ENCODE peak calls at places on chromosomes 1 and 21, in six cellular contexts. C, F, V, L, U and R are unnamed samples. For H3K9me3, the result is how much of the 10 kb centered on the place peaks cover.

GRCh38 chr1:228795578-228795977 is 60.3 kb downstream of the RHOU start:
- DNase-seq in C (no peak), F (no peak), V (no peak), L (no peak), U (no peak), R (no peak)

GRCh38 chr1:231993968-231994455 is 367.4 kb downstream of the DISC1 start:
- DNase-seq in C (no peak), F (no peak), V (no peak), L (no peak), U (no peak), R (no peak)

GRCh38 chr21:31218830-31219608 is 125.0 kb downstream of the TIAM1 start:
- DNase-seq in C (no peak), F (peak), V (no peak), L (peak), U (no peak), R (peak)

GRCh38 chr1:50329332-50329932 is 93.8 kb downstream of the DMRTA2 start:
- DNase-seq in C (peak), F (no peak), V (no peak), L (no peak), U (peak), R (no peak)

GRCh38 chr1:29920316-29920715 is 684.0 kb downstream of the PTPRU start:
- DNase-seq in C (no peak), F (no peak), V (no peak), L (no peak), U (no peak), R (no peak)

GRCh38 chr1:117655220-117655577 is 49.4 kb downstream of the TENT5C start:
- DNase-seq in C (peak), F (peak), V (peak), L (peak), U (no peak), R (no peak)

GRCh38 chr1:239816090-239816812 is 275.4 kb upstream of the FMN2 start:
- DNase-seq in C (peak), F (peak), V (peak), L (no peak), U (no peak), R (no peak)

GRCh38 chr1:51661081-51661518 is 44.2 kb downstream of the OSBPL9 start:
- DNase-seq in C (no peak), F (peak), V (peak), L (no peak), U (no peak), R (no peak)

GRCh38 chr1:215793210-215793609 is 226.1 kb downstream of the KCTD3 start:
- DNase-seq in C (no peak), F (peak), V (no peak), L (no peak), U (no peak), R (no peak)

GRCh38 chr1:196407358-196408041 is 200.7 kb downstream of the KCNT2 start:
- DNase-seq in C (no peak), F (peak), V (peak), L (no peak), U (no peak), R (no peak)

GRCh38 chr1:81802601-81803422 is 2.1 kb downstream of the ADGRL2 start:
- DNase-seq in C (peak), F (peak), V (peak), L (peak), U (peak), R (no peak)

GRCh38 chr1:53175302-53175913 is 21.2 kb upstream of the CPT2 start:
- DNase-seq in C (peak), F (peak), V (no peak), L (no peak), U (no peak), R (no peak)

GRCh38 chr1:40308036-40308727 is 8.9 kb downstream of the COL9A2 start:
- DNase-seq in C (no peak), F (no peak), V (no peak), L (peak), U (no peak), R (no peak)

GRCh38 chr1:66599346-66599745 is 65.4 kb downstream of the SGIP1 start:
- DNase-seq in C (no peak), F (no peak), V (no peak), L (no peak), U (no peak), R (no peak)

GRCh38 chr1:244651956-244652698 is 799 bp upstream of the DESI2 start:
- DNase-seq in C (no peak), F (peak), V (no peak), L (no peak), U (no peak), R (no peak)

GRCh38 chr1:15696956-15697521 is 12.9 kb downstream of the PLEKHM2 start:
- DNase-seq in C (no peak), F (no peak), V (no peak), L (no peak), U (no peak), R (no peak)

GRCh38 chr1:2611034-2611501 is 21.7 kb downstream of the MMEL1 start:
- DNase-seq in C (peak), F (no peak), V (no peak), L (no peak), U (peak), R (no peak)

GRCh38 chr1:110455151-110455550 is 4.2 kb downstream of the PROK1 start:
- DNase-seq in C (no peak), F (no peak), V (no peak), L (no peak), U (no peak), R (no peak)

GRCh38 chr1:117427297-117427696 is 60.0 kb downstream of the MAN1A2 start:
- DNase-seq in C (no peak), F (no peak), V (no peak), L (no peak), U (no peak), R (no peak)

GRCh38 chr1:201904579-201904978 is 15.9 kb downstream of the SHISA4 start:
- DNase-seq in C (no peak), F (peak), V (no peak), L (no peak), U (no peak), R (no peak)

GRCh38 chr1:35555212-35555584 is 2.0 kb downstream of the KIAA0319L start:
- DNase-seq in C (no peak), F (peak), V (no peak), L (no peak), U (no peak), R (no peak)
- H3K4me3 ChIP-seq in C (no peak), F (no peak), V (no peak), L (no peak), U (no peak), R (no peak)

DNA sequence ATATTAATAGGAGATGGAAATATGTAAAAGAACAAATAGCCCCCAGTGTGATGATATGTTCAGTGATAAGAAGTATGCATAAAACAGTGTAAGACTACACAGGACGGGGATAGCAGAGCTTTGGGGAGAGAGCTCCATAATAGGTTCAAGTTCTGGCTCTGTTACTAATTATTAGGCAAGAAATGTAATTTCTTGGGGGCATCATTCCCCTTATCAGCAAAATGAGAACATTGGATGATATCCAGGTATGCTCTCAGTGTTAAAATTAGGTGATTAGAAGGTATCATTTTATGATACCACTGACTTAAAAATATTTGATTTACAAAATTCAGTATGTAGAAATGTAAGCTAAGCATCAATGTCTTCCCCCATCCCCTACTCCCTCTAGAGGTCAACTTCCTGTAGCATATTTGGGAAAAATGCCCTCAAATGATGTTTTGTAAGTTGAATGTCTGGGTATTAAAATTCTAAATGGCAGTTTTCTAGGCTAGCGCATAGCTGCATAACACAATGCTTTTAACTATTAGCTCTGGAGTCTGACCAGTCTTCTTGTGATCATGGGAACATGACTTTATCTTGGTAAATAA is 585.7 kb upstream of the CAMK1G start:
- DNase-seq in C (no peak), F (no peak), V (peak), L (no peak), U (no peak), R (no peak)
- H3K9me3 ChIP-seq in C (under half), F (under half), V (under half), L (under half), U (under half), R (under half)

GRCh38 chr1:44084998-44085675 is 33.5 kb upstream of the KLF17 start:
- DNase-seq in C (no peak), F (peak), V (peak), L (no peak), U (no peak), R (no peak)

GRCh38 chr1:44094047-44094446 is 24.6 kb upstream of the KLF17 start:
- DNase-seq in C (no peak), F (no peak), V (no peak), L (no peak), U (no peak), R (no peak)

GRCh38 chr1:44086722-44087474 is 31.7 kb upstream of the KLF17 start:
- DNase-seq in C (no peak), F (no peak), V (no peak), L (no peak), U (no peak), R (no peak)

GRCh38 chr1:44090409-44091252 is 28.0 kb upstream of the KLF17 start:
- DNase-seq in C (no peak), F (no peak), V (no peak), L (no peak), U (no peak), R (no peak)

GRCh38 chr1:44089371-44090070 is 29.1 kb upstream of the KLF17 start:
- DNase-seq in C (no peak), F (no peak), V (no peak), L (no peak), U (no peak), R (no peak)
- TF ChIP-seq POLR2A in C (no peak), F (no peak), V (no peak), L (no peak), U (no peak), R (no peak)

GRCh38 chr21:33214056-33214455 is 15.7 kb upstream of the IFNAR2 start:
- DNase-seq in C (no peak), F (no peak), V (no peak), L (no peak), U (no peak), R (peak)

GRCh38 chr21:33211732-33212131 is 18.0 kb upstream of the IFNAR2 start:
- DNase-seq in C (no peak), F (no peak), V (no peak), L (no peak), U (no peak), R (peak)

GRCh38 chr21:33208534-33208933 is 21.2 kb upstream of the IFNAR2 start:
- DNase-seq in C (no peak), F (no peak), V (peak), L (no peak), U (no peak), R (no peak)

GRCh38 chr21:33211305-33211704 is 18.4 kb upstream of the IFNAR2 start:
- DNase-seq in C (no peak), F (no peak), V (no peak), L (no peak), U (no peak), R (no peak)

GRCh38 chr21:33212159-33212851 is 17.4 kb upstream of the IFNAR2 start:
- DNase-seq in C (no peak), F (peak), V (no peak), L (no peak), U (no peak), R (peak)
- H3K4me3 ChIP-seq in C (no peak), F (no peak), V (no peak), L (peak), U (no peak), R (no peak)

GRCh38 chr1:248239478-248239877 is 8.3 kb downstream of the OR2M4 start:
- DNase-seq in C (no peak), F (no peak), V (no peak), L (no peak), U (no peak), R (no peak)
- H3K9me3 ChIP-seq in C (under half), F (under half), V (under half), L (under half), U (under half), R (under half)

GRCh38 chr1:10472220-10473144 is at the start of gene DFFA:
- DNase-seq in C (peak), F (peak), V (peak), L (peak), U (peak), R (peak)

GRCh38 chr1:10471411-10472219 is 714 bp downstream of the DFFA start:
- DNase-seq in C (no peak), F (peak), V (peak), L (peak), U (no peak), R (no peak)

GRCh38 chr1:10475510-10475909 is 760 bp downstream of the PEX14 start:
- DNase-seq in C (no peak), F (no peak), V (no peak), L (no peak), U (peak), R (no peak)

GRCh38 chr1:10473145-10473765 is 926 bp upstream of the DFFA start:
- DNase-seq in C (no peak), F (no peak), V (no peak), L (peak), U (no peak), R (no peak)

DNA sequence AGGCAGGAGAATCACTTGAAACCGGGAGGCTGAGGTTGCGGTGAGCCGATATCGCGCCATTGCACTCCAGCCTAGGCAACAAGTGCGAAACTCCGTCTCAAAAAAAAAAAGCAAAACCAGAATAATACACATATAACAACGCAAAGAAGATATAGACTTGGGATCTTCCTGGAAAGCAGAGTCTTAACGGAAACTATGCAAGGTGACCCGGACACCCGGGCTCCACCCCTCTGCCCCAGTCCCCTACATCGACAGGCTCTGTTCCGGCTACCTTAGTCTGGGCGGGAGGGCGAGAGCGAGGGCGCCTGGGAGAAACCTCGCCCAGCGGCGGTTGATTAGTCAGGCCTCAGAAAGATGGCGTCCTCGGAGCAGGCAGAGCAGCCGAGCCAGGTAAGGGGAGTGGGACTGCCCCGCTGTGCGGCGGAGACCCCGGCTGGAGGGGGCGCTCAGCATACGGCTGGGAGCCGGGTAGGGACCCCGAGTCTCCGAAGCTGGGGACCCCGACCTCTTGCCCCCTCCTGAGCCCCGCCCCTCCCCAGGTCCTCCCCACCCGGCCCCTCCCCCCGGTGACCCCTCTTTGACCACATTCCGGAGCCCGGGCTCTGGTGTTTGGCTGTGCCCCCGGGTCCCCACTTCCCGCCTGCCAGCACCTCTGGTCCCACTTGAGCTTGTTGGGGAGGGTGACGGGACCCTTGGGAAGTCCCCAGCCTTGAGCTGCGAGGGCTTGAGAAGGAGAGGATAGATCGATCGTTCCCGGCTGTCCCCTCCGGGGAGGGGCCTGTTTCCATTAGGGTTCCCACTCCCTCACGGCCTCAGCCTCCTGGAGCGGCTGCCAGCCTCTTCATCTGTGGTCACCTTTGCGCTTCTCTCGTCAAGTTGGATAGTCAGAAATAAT is at the start of gene PEX14:
- DNase-seq in C (peak), F (peak), V (peak), L (peak), U (peak), R (peak)
- TF ChIP-seq POLR2A in C (peak), F (peak), V (peak), L (no peak), U (peak), R (no peak)

DNA sequence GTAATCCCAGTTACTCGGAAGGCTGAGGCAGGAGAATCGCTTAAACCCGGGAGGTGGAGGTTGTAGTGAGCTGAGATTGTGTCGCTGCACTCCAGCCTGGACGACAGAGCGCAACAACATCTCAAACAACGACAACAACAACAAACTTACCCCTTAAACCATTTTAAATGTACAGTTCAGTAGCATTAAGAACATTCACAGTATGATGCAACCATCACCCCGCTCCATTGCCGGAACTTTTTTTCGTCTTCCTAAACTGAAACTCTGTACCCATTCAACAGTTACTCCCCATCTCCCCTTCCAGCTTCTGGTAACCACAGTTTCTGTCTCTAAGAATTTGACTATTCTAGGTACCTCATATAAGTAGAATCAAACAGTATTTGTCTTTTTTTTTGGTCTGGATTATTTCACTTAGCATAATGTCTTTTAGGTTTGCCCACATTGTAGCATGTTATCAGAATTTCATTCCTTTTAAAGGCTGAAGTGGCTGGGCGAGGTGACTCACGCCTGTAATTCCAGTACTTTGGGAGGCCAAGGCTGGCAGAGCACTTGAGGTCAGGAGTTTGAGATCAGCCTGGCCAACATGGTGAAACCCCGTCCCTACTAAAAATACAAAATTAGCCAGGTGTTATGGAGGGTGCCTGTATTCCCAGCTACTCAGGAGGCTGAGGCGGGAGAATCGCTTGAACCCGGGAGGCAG is 19.6 kb downstream of the CA6 start:
- DNase-seq in C (no peak), F (no peak), V (no peak), L (no peak), U (no peak), R (no peak)
- H3K4me3 ChIP-seq in C (no peak), F (no peak), V (no peak), L (no peak), U (no peak), R (no peak)

GRCh38 chr1:247840819-247841218 is 877 bp downstream of the OR11L1 start:
- DNase-seq in C (no peak), F (no peak), V (no peak), L (no peak), U (no peak), R (no peak)
- H3K9me3 ChIP-seq in C (under half), F (under half), V (under half), L (under half), U (under half), R (under half)

DNA sequence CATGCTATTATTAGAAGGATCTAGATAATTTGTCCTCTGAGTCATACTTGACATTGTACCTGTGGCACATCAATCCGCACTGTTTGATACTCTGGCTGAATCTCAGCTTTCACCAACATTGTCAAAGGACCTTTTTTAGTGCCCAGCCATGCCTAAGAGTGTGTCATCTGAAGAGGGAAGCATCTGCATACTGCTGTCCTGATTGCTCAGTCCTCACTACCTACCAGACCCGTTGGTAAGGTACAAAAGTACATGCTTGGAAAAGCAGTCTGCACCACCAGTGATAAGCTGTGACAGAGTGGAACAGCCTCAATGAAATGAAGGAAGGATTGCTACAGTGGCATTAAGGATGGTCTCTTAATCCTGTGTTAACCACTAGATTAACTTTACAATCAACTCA is 17.1 kb downstream of the SYNC start:
- DNase-seq in C (no peak), F (no peak), V (no peak), L (no peak), U (no peak), R (no peak)
- TF ChIP-seq POLR2A in C (no peak), F (no peak), V (no peak), L (no peak), U (no peak), R (no peak)

GRCh38 chr1:235057385-235058306 is 71.0 kb downstream of the TOMM20 start:
- DNase-seq in C (no peak), F (no peak), V (no peak), L (no peak), U (no peak), R (no peak)
- H3K4me3 ChIP-seq in C (no peak), F (no peak), V (no peak), L (no peak), U (no peak), R (no peak)